ENCODE peak calls at places on chromosome 10, in four cellular contexts. P, I, D and T are unnamed samples.

GRCh38 chr10:15427836-15428414 is 56.8 kb upstream of the FAM171A1 start:
- DNase-seq in P (no peak), I (peak), D (peak), T (no peak)

GRCh38 chr10:20624642-20625041 is 272.5 kb downstream of the NEBL start:
- DNase-seq in P (no peak), I (no peak), D (peak), T (peak)

GRCh38 chr10:95648138-95648537 is 8.4 kb downstream of the ALDH18A1 start:
- DNase-seq in P (no peak), I (no peak), D (no peak), T (no peak)

GRCh38 chr10:92207061-92207460 is 83.8 kb downstream of the CPEB3 start:
- DNase-seq in P (no peak), I (no peak), D (no peak), T (no peak)

GRCh38 chr10:5644930-5645329 is 21.5 kb downstream of the ASB13 start:
- DNase-seq in P (no peak), I (no peak), D (no peak), T (no peak)

GRCh38 chr10:84117683-84118394 is 21.5 kb upstream of the GHITM start:
- DNase-seq in P (no peak), I (no peak), D (no peak), T (no peak)

GRCh38 chr10:112304460-112304859 is 21.3 kb downstream of the TECTB start:
- DNase-seq in P (no peak), I (no peak), D (no peak), T (no peak)

GRCh38 chr10:19728376-19728775 is 87.9 kb upstream of the PLXDC2 start:
- DNase-seq in P (no peak), I (no peak), D (no peak), T (no peak)

GRCh38 chr10:125014984-125015944 is 73.3 kb downstream of the ZRANB1 start:
- DNase-seq in P (no peak), I (no peak), D (peak), T (no peak)

GRCh38 chr10:97858001-97858439 is 8.4 kb downstream of the GOLGA7B start:
- DNase-seq in P (no peak), I (no peak), D (peak), T (no peak)

GRCh38 chr10:124650820-124651401 is 93.3 kb downstream of the FAM53B start:
- DNase-seq in P (no peak), I (no peak), D (no peak), T (no peak)

GRCh38 chr10:14407567-14407966 is 76.8 kb upstream of the FRMD4A start:
- DNase-seq in P (no peak), I (no peak), D (no peak), T (no peak)

GRCh38 chr10:92839191-92840085 is 8.9 kb upstream of the EXOC6 start:
- DNase-seq in P (no peak), I (no peak), D (peak), T (no peak)

DNA sequence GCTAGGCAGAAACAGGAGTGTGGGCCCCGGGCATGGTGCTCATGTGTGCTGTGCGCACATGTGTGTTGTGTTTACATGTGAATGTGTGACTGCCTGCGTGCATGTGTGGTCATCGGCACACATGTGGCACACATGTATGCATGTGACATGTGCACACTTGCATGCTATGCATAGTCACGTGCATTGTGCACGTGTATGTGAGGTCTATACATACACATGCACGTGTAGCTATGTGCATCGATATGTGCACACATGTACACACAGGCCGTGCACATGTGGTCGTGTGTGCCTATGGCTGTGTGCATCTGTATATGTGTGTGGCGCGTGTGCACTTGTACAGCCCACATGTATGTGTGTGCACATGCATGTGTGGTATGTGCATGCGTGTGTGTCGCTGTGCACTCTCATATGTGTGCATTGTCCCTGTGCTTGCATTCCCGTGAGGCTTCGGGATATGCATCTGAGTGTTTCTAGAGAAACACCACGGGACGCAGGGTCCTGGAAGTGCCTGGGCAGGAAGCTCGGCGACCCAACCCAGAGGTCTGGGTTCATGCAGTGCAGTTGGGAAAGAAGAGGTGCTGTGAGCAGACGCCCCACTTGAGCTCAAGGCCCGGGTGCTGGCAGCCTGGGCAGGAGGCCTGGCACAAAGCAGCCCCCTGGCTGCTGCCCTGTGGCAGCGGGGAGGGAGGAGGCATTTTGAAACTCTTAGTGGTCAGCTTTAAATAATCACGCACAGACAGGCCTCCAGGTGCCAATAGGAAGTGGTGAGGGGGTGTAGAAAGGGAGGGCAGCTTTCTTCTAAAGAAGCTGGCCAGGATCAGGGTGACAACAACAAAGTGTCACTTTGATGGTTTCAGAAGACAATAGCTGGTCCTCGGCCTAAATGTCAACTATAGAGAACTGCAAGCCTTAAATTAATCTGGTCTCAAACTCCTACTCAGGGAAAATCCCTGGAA is 410.0 kb upstream of the MGMT start:
- DNase-seq in P (no peak), I (no peak), D (no peak), T (no peak)
- H3K4me3 ChIP-seq in P (no peak), I (no peak), D (no peak), T (no peak)

GRCh38 chr10:119655566-119656001 is 4.4 kb downstream of the BAG3 start:
- DNase-seq in P (no peak), I (peak), D (peak), T (peak)

GRCh38 chr10:119652361-119652760 is 1.2 kb downstream of the BAG3 start:
- DNase-seq in P (no peak), I (peak), D (peak), T (peak)

GRCh38 chr10:119656760-119657159 is 5.6 kb downstream of the BAG3 start:
- DNase-seq in P (no peak), I (no peak), D (no peak), T (no peak)

GRCh38 chr10:119653209-119653608 is 2.0 kb downstream of the BAG3 start:
- DNase-seq in P (no peak), I (no peak), D (no peak), T (no peak)

GRCh38 chr10:119654540-119654939 is 3.4 kb downstream of the BAG3 start:
- DNase-seq in P (no peak), I (peak), D (peak), T (no peak)
- H3K4me3 ChIP-seq in P (peak), I (peak), D (peak), T (peak)

GRCh38 chr10:132302911-132303310 is 4.8 kb downstream of the STK32C start:
- DNase-seq in P (peak), I (no peak), D (no peak), T (no peak)
- H3K4me3 ChIP-seq in P (no peak), I (no peak), D (no peak), T (no peak)

GRCh38 chr10:110643670-110644597 is at the start of gene RBM20:
- DNase-seq in P (no peak), I (peak), D (no peak), T (no peak)
- H3K4me3 ChIP-seq in P (peak), I (peak), D (peak), T (peak)